ENCODE peak calls at places on chromosomes 4 and X, in six cellular contexts. One of them, this sample, is unnamed.

GRCh38 chrX:107323786-107324492 is 117.5 kb downstream of the DNAAF6 start:
- DNase-seq in HepG2: no peak
- DNase-seq in A549: no peak
- DNase-seq in GM12878: no peak
- DNase-seq in K562: no peak
- DNase-seq in endothelial cell of umbilical vein: no peak
- DNase-seq in this sample: no peak

GRCh38 chrX:53045002-53045401 is 3.6 kb upstream of the GPR173 start:
- DNase-seq in K562: no peak
- DNase-seq in A549: no peak
- DNase-seq in endothelial cell of umbilical vein: no peak
- DNase-seq in HepG2: no peak
- DNase-seq in GM12878: no peak
- DNase-seq in this sample: no peak

GRCh38 chr4:74366367-74366891 is 1.5 kb downstream of the EREG start:
- DNase-seq in GM12878: no peak
- DNase-seq in HepG2: no peak
- DNase-seq in endothelial cell of umbilical vein: no peak
- DNase-seq in A549: no peak
- DNase-seq in K562: no peak
- DNase-seq in this sample: no peak

GRCh38 chr4:84451546-84451945 is 47.5 kb downstream of the NKX6-1 start:
- DNase-seq in endothelial cell of umbilical vein: peak
- DNase-seq in A549: no peak
- DNase-seq in K562: peak
- DNase-seq in GM12878: no peak
- DNase-seq in HepG2: no peak
- DNase-seq in this sample: peak

GRCh38 chrX:150477364-150477763 is 91.1 kb upstream of the MTM1 start:
- DNase-seq in GM12878: no peak
- DNase-seq in A549: no peak
- DNase-seq in endothelial cell of umbilical vein: no peak
- DNase-seq in K562: no peak
- DNase-seq in HepG2: no peak
- DNase-seq in this sample: peak

GRCh38 chr4:40613456-40613855 is 16.2 kb downstream of the RBM47 start:
- DNase-seq in endothelial cell of umbilical vein: no peak
- DNase-seq in K562: no peak
- DNase-seq in GM12878: no peak
- DNase-seq in A549: no peak
- DNase-seq in HepG2: no peak
- DNase-seq in this sample: no peak

GRCh38 chrX:109684136-109684535 is 48.9 kb downstream of the ACSL4 start:
- DNase-seq in K562: no peak
- DNase-seq in GM12878: no peak
- DNase-seq in endothelial cell of umbilical vein: no peak
- DNase-seq in HepG2: no peak
- DNase-seq in A549: no peak
- DNase-seq in this sample: no peak

GRCh38 chr4:5824635-5825034 is 68.3 kb downstream of the CRMP1 start:
- DNase-seq in HepG2: peak
- DNase-seq in GM12878: no peak
- DNase-seq in endothelial cell of umbilical vein: peak
- DNase-seq in K562: peak
- DNase-seq in A549: peak
- DNase-seq in this sample: peak

GRCh38 chr4:183141997-183142396 is 42.9 kb downstream of the WWC2 start:
- DNase-seq in HepG2: no peak
- DNase-seq in endothelial cell of umbilical vein: no peak
- DNase-seq in GM12878: no peak
- DNase-seq in K562: no peak
- DNase-seq in A549: no peak
- DNase-seq in this sample: no peak

GRCh38 chr4:1711055-1711905 is 839 bp downstream of the SLBP start:
- DNase-seq in HepG2: no peak
- DNase-seq in endothelial cell of umbilical vein: peak
- DNase-seq in GM12878: no peak
- DNase-seq in K562: peak
- DNase-seq in A549: no peak
- DNase-seq in this sample: peak

GRCh38 chr4:38889143-38889542 is 21.5 kb downstream of the FAM114A1 start:
- DNase-seq in K562: no peak
- DNase-seq in HepG2: peak
- DNase-seq in endothelial cell of umbilical vein: peak
- DNase-seq in A549: no peak
- DNase-seq in GM12878: peak
- DNase-seq in this sample: peak

GRCh38 chr4:113840850-113841249 is 79.3 kb upstream of the CAMK2D start:
- DNase-seq in endothelial cell of umbilical vein: no peak
- DNase-seq in K562: no peak
- DNase-seq in HepG2: no peak
- DNase-seq in A549: no peak
- DNase-seq in GM12878: no peak
- DNase-seq in this sample: no peak

DNA sequence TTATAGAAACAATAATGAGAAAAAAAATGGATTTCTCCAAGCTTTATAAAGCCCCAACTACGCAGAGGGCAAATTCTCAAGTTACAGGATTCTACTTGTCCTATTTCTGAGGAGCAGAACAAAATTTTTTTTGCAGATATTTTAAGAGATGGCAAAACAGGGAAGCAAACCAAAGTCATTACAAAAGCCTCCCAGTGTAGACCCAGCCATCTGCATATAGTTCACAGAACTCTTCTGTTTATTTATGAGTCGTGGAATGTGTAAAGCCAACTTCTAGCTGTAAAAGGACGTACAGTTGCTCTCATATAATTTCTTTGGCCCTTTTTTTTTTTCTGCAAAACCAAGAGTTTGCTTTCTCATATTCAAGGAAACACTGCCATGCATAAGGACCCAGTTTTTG is 120.4 kb downstream of the PCDH7 start:
- DNase-seq in HepG2: no peak
- DNase-seq in endothelial cell of umbilical vein: no peak
- DNase-seq in K562: no peak
- DNase-seq in GM12878: no peak
- DNase-seq in A549: no peak
- DNase-seq in this sample: no peak
- TF ChIP-seq MYC in HepG2: no peak
- TF ChIP-seq MYC in endothelial cell of umbilical vein: no peak
- TF ChIP-seq MYC in K562: no peak
- TF ChIP-seq MYC in GM12878: no peak
- TF ChIP-seq MYC in A549: no peak
- TF ChIP-seq MYC in this sample: no peak

GRCh38 chr4:133263082-133263481 is 114.0 kb downstream of the PCDH10 start:
- DNase-seq in endothelial cell of umbilical vein: no peak
- DNase-seq in A549: no peak
- DNase-seq in HepG2: no peak
- DNase-seq in GM12878: no peak
- DNase-seq in K562: peak
- DNase-seq in this sample: no peak

GRCh38 chr4:133270021-133270570 is 121.0 kb downstream of the PCDH10 start:
- DNase-seq in K562: no peak
- DNase-seq in A549: no peak
- DNase-seq in HepG2: no peak
- DNase-seq in endothelial cell of umbilical vein: no peak
- DNase-seq in GM12878: no peak
- DNase-seq in this sample: no peak

GRCh38 chr4:133268205-133268604 is 119.1 kb downstream of the PCDH10 start:
- DNase-seq in A549: no peak
- DNase-seq in K562: peak
- DNase-seq in GM12878: no peak
- DNase-seq in endothelial cell of umbilical vein: no peak
- DNase-seq in HepG2: no peak
- DNase-seq in this sample: no peak
- TF ChIP-seq MYC in A549: no peak
- TF ChIP-seq MYC in K562: no peak
- TF ChIP-seq MYC in GM12878: no peak
- TF ChIP-seq MYC in endothelial cell of umbilical vein: no peak
- TF ChIP-seq MYC in HepG2: no peak
- TF ChIP-seq MYC in this sample: no peak

GRCh38 chr4:16192631-16193483 is 33.4 kb downstream of the TAPT1 start:
- DNase-seq in K562: no peak
- DNase-seq in GM12878: no peak
- DNase-seq in HepG2: no peak
- DNase-seq in endothelial cell of umbilical vein: peak
- DNase-seq in A549: no peak
- DNase-seq in this sample: no peak

GRCh38 chr4:16196482-16197393 is 29.5 kb downstream of the TAPT1 start:
- DNase-seq in A549: peak
- DNase-seq in endothelial cell of umbilical vein: peak
- DNase-seq in GM12878: peak
- DNase-seq in K562: no peak
- DNase-seq in HepG2: peak
- DNase-seq in this sample: peak

GRCh38 chr4:16197842-16198241 is 28.4 kb downstream of the TAPT1 start:
- DNase-seq in A549: no peak
- DNase-seq in GM12878: no peak
- DNase-seq in K562: no peak
- DNase-seq in HepG2: no peak
- DNase-seq in endothelial cell of umbilical vein: no peak
- DNase-seq in this sample: no peak

GRCh38 chr4:16194199-16194598 is 32.1 kb downstream of the TAPT1 start:
- DNase-seq in endothelial cell of umbilical vein: no peak
- DNase-seq in HepG2: no peak
- DNase-seq in A549: no peak
- DNase-seq in K562: no peak
- DNase-seq in GM12878: no peak
- DNase-seq in this sample: no peak

GRCh38 chr4:16195209-16195608 is 31.1 kb downstream of the TAPT1 start:
- DNase-seq in HepG2: no peak
- DNase-seq in A549: no peak
- DNase-seq in K562: no peak
- DNase-seq in GM12878: no peak
- DNase-seq in endothelial cell of umbilical vein: no peak
- DNase-seq in this sample: no peak
- TF ChIP-seq MYC in HepG2: no peak
- TF ChIP-seq MYC in A549: no peak
- TF ChIP-seq MYC in K562: no peak
- TF ChIP-seq MYC in GM12878: no peak
- TF ChIP-seq MYC in endothelial cell of umbilical vein: no peak
- TF ChIP-seq MYC in this sample: no peak

GRCh38 chr4:95547708-95548471 is 883 bp downstream of the UNC5C start:
- DNase-seq in HepG2: no peak
- DNase-seq in GM12878: no peak
- DNase-seq in K562: no peak
- DNase-seq in endothelial cell of umbilical vein: peak
- DNase-seq in A549: no peak
- DNase-seq in this sample: peak
- TF ChIP-seq MYC in HepG2: no peak
- TF ChIP-seq MYC in GM12878: no peak
- TF ChIP-seq MYC in K562: no peak
- TF ChIP-seq MYC in endothelial cell of umbilical vein: no peak
- TF ChIP-seq MYC in A549: no peak
- TF ChIP-seq MYC in this sample: no peak

GRCh38 chrX:23732704-23733103 is 10.4 kb downstream of the ACOT9 start:
- DNase-seq in A549: no peak
- DNase-seq in HepG2: no peak
- DNase-seq in K562: no peak
- DNase-seq in GM12878: peak
- DNase-seq in endothelial cell of umbilical vein: no peak
- DNase-seq in this sample: peak
- TF ChIP-seq MYC in A549: no peak
- TF ChIP-seq MYC in HepG2: no peak
- TF ChIP-seq MYC in K562: no peak
- TF ChIP-seq MYC in GM12878: no peak
- TF ChIP-seq MYC in endothelial cell of umbilical vein: no peak
- TF ChIP-seq MYC in this sample: no peak

DNA sequence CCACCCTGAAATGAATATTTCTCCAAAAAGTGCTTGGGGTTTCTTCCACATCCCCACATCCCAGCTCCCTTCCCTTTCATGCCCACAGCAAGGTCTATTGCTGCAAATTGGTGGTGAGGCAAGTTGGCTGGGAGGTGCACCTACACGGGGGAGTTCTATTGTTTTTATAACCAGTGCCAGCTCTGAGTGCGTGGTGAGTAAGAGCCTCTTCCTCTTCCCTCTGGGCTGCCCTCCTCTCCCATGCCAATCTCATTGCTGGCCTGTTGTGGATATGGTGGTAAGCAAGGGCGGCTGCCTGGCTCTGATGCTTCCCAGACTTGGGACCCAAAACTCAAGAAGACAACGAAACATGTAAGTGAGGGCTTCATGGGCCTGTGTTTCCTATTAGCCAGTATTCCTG is 204.3 kb downstream of the SHROOM3 start:
- DNase-seq in K562: no peak
- DNase-seq in GM12878: no peak
- DNase-seq in A549: no peak
- DNase-seq in endothelial cell of umbilical vein: peak
- DNase-seq in HepG2: no peak
- DNase-seq in this sample: no peak
- TF ChIP-seq MYC in K562: no peak
- TF ChIP-seq MYC in GM12878: no peak
- TF ChIP-seq MYC in A549: no peak
- TF ChIP-seq MYC in endothelial cell of umbilical vein: no peak
- TF ChIP-seq MYC in HepG2: no peak
- TF ChIP-seq MYC in this sample: no peak

DNA sequence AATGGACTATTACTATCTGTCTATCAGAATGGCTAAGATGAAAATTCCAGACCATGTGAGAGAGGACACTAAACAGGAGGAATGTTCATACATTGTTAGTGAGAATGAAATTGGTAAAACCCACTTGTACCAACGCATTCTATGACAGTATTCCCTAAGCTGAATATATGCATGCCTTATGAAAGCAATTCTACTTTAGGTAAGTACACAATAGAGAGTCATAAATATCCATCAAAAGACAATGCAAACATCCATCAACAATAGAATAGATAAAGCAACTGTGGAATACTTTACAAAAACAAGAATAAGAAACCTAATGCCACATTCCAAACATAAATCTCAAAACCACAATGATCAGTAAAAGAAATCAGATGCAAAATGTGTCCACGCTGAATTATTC is 529.3 kb downstream of the ANKRD50 start:
- DNase-seq in GM12878: no peak
- DNase-seq in endothelial cell of umbilical vein: no peak
- DNase-seq in A549: no peak
- DNase-seq in HepG2: no peak
- DNase-seq in K562: no peak
- DNase-seq in this sample: no peak
- TF ChIP-seq MYC in GM12878: no peak
- TF ChIP-seq MYC in endothelial cell of umbilical vein: no peak
- TF ChIP-seq MYC in A549: no peak
- TF ChIP-seq MYC in HepG2: no peak
- TF ChIP-seq MYC in K562: no peak
- TF ChIP-seq MYC in this sample: no peak

GRCh38 chr4:188091-188490 is 63.8 kb downstream of the ZNF718 start:
- DNase-seq in A549: no peak
- DNase-seq in GM12878: no peak
- DNase-seq in endothelial cell of umbilical vein: no peak
- DNase-seq in K562: peak
- DNase-seq in HepG2: no peak
- DNase-seq in this sample: no peak
- TF ChIP-seq MYC in A549: no peak
- TF ChIP-seq MYC in GM12878: no peak
- TF ChIP-seq MYC in endothelial cell of umbilical vein: no peak
- TF ChIP-seq MYC in K562: no peak
- TF ChIP-seq MYC in HepG2: no peak
- TF ChIP-seq MYC in this sample: no peak

This sample was measured in NB4.